ENCODE peak calls at places on chromosomes 12 and 14, in six cellular contexts. J is upper lobe of right lung, O is esophagus squamous epithelium, P is psoas muscle, D is A549, K is colonic mucosa. N is an unnamed sample. For H3K4me1, the result is how much of the 10 kb centered on the place peaks cover.

GRCh38 chr12:92080390-92081285 is 65.0 kb downstream of the BTG1 start:
- DNase-seq in J (no peak), D (peak), K (no peak), O (no peak), P (no peak), N (no peak)

GRCh38 chr14:46940600-46940999 is 289.0 kb upstream of the RPL10L start:
- DNase-seq in D (no peak), K (no peak), P (no peak), O (no peak), J (no peak), N (no peak)

GRCh38 chr12:21764950-21765349 is 9.6 kb downstream of the KCNJ8 start:
- DNase-seq in P (no peak), O (no peak), J (no peak), D (no peak), K (no peak), N (no peak)

GRCh38 chr14:103444837-103445524 is 59.8 kb downstream of the MARK3 start:
- DNase-seq in J (no peak), D (peak), O (no peak), K (no peak), P (no peak), N (no peak)

GRCh38 chr14:73269729-73270651 is 32.7 kb downstream of the PAPLN start:
- DNase-seq in O (no peak), J (peak), P (peak), D (no peak), K (peak), N (peak)

GRCh38 chr14:95449131-95449530 is 67.3 kb downstream of the SYNE3 start:
- DNase-seq in D (no peak), J (no peak), P (no peak), K (no peak), O (no peak), N (no peak)

GRCh38 chr12:113221997-113222729 is 899 bp downstream of the TPCN1 start:
- DNase-seq in J (no peak), K (no peak), P (no peak), D (no peak), O (no peak), N (no peak)

GRCh38 chr12:62438098-62438692 is 28.4 kb upstream of the MON2 start:
- DNase-seq in D (peak), J (no peak), P (no peak), O (no peak), K (peak), N (no peak)

GRCh38 chr14:34098045-34098984 is 147.4 kb upstream of the EGLN3 start:
- DNase-seq in D (peak), O (no peak), P (peak), J (no peak), K (peak), N (peak)

GRCh38 chr12:44748950-44749468 is 127.1 kb downstream of the NELL2 start:
- DNase-seq in K (no peak), P (no peak), O (no peak), J (no peak), D (no peak), N (no peak)

GRCh38 chr14:45810152-45810872 is 557.3 kb upstream of the MIS18BP1 start:
- DNase-seq in P (no peak), K (peak), O (no peak), D (no peak), J (no peak), N (no peak)

GRCh38 chr12:98295681-98296080 is 219.7 kb upstream of the TMPO start:
- DNase-seq in J (no peak), P (no peak), D (no peak), K (no peak), O (no peak), N (no peak)

GRCh38 chr14:29804481-29804880 is 123.2 kb downstream of the PRKD1 start:
- DNase-seq in P (no peak), J (no peak), K (no peak), D (no peak), O (no peak), N (no peak)

GRCh38 chr12:49089831-49090773 is 4.5 kb downstream of the DHH start:
- DNase-seq in D (peak), P (peak), J (peak), O (no peak), K (no peak), N (no peak)

GRCh38 chr14:43525647-43526046 is 981.4 kb downstream of the FSCB start:
- DNase-seq in P (no peak), D (no peak), O (no peak), J (no peak), K (no peak), N (no peak)

GRCh38 chr14:31668348-31668747 is 107.1 kb downstream of the NUBPL start:
- DNase-seq in P (no peak), J (no peak), O (no peak), K (no peak), D (no peak), N (no peak)

GRCh38 chr14:21070610-21071224 is 613 bp downstream of the ARHGEF40 start:
- DNase-seq in J (no peak), O (no peak), P (peak), D (no peak), K (peak), N (peak)

GRCh38 chr14:70009961-70010360 is 130.7 kb downstream of the SMOC1 start:
- DNase-seq in O (no peak), D (no peak), P (no peak), K (no peak), J (no peak), N (no peak)

GRCh38 chr12:77995436-77996167 is 164.9 kb downstream of the NAV3 start:
- DNase-seq in P (no peak), J (no peak), O (no peak), D (no peak), K (no peak), N (no peak)

GRCh38 chr12:46472893-46473633 is 100.5 kb upstream of the SLC38A2 start:
- DNase-seq in J (no peak), D (peak), O (no peak), P (no peak), K (peak), N (no peak)

GRCh38 chr14:76191297-76191696 is 39.6 kb downstream of the GPATCH2L start:
- DNase-seq in O (no peak), K (no peak), J (no peak), P (no peak), D (no peak), N (no peak)

GRCh38 chr12:128864516-128865186 is 11.4 kb downstream of the GLT1D1 start:
- DNase-seq in K (no peak), J (peak), P (no peak), O (no peak), D (no peak), N (no peak)

GRCh38 chr12:130162267-130162666 is at the start of gene FZD10:
- DNase-seq in P (no peak), D (no peak), J (peak), K (peak), O (no peak), N (peak)

GRCh38 chr14:96051642-96052540 is 12.7 kb downstream of the C14orf132 start:
- DNase-seq in P (no peak), D (peak), K (no peak), O (no peak), J (no peak), N (no peak)

GRCh38 chr12:109163150-109163549 is 46.8 kb downstream of the ACACB start:
- DNase-seq in D (no peak), O (no peak), K (no peak), P (no peak), J (no peak), N (no peak)

GRCh38 chr12:25775968-25776367 is 182.5 kb upstream of the RASSF8 start:
- DNase-seq in D (no peak), P (no peak), K (no peak), J (no peak), O (no peak), N (no peak)

DNA sequence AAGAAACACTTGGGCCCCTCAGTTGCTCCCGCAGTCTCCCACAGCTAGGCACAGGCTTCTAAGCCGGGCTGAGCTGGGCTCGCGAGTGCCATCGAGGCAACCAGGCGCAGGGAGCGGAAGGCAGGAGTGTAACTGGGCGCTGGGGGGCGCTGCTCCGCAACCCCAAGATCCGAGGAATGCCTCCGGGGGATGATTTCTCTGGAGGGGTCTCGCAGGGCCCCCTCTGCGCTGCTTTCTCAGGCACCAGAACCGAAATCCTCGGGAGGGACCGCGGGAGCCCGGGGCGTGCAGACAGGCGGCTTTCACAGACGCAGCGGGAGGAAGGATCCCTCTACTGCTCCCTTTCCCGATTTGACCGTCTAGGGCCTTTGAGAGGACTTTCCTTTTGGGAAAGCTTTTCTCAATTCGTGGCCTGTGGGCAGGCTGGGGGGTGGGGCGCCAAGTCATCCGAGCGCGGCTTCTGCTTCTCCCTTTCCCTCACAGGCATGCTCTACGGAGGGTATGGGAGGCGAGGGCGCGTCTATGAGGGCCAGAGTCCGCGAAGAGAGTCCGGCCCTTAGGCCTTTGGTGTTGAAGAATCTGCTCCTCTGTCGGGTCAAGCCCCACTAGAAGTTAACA is 4.3 kb upstream of the NKX2-1 start:
- DNase-seq in K (no peak), P (no peak), O (no peak), J (peak), D (no peak), N (no peak)
- TF ChIP-seq CTCF in K (no peak), P (peak), O (no peak), J (peak), D (no peak), N (no peak)

GRCh38 chr12:11877869-11878780 is 192.6 kb upstream of the BCL2L14 start:
- DNase-seq in K (peak), D (peak), J (no peak), O (no peak), P (no peak), N (peak)
- H3K27ac ChIP-seq in K (peak), D (peak), J (no peak), O (peak), P (no peak), N (peak)

GRCh38 chr12:94263011-94263786 is 114.8 kb downstream of the PLXNC1 start:
- DNase-seq in P (no peak), O (no peak), J (peak), D (no peak), K (no peak), N (no peak)
- H3K4me1 ChIP-seq in P (under half), O (under half), J (half or more), D (under half), K (under half), N (under half)

GRCh38 chr12:29437575-29437974 is 56.6 kb upstream of the ERGIC2 start:
- DNase-seq in O (no peak), J (no peak), K (no peak), D (no peak), P (no peak), N (no peak)

GRCh38 chr12:29438752-29439408 is 57.9 kb upstream of the ERGIC2 start:
- DNase-seq in J (no peak), K (no peak), D (no peak), O (no peak), P (no peak), N (no peak)

GRCh38 chr12:29439506-29439905 is 58.0 kb downstream of the OVCH1 start:
- DNase-seq in J (no peak), P (no peak), O (no peak), D (no peak), K (no peak), N (no peak)
- TF ChIP-seq CTCF in J (no peak), P (no peak), O (no peak), D (no peak), K (no peak), N (no peak)

GRCh38 chr14:35390577-35391387 is 13.8 kb downstream of the NFKBIA start:
- DNase-seq in K (no peak), P (no peak), J (no peak), O (no peak), D (no peak), N (no peak)
- H3K27ac ChIP-seq in K (no peak), P (no peak), J (no peak), O (peak), D (peak), N (no peak)

GRCh38 chr14:89619616-89620273 is 202.7 kb upstream of the FOXN3 start:
- DNase-seq in P (no peak), D (no peak), J (no peak), K (no peak), O (no peak), N (no peak)
- H3K4me1 ChIP-seq in P (under half), D (under half), J (under half), K (under half), O (under half), N (under half)

DNA sequence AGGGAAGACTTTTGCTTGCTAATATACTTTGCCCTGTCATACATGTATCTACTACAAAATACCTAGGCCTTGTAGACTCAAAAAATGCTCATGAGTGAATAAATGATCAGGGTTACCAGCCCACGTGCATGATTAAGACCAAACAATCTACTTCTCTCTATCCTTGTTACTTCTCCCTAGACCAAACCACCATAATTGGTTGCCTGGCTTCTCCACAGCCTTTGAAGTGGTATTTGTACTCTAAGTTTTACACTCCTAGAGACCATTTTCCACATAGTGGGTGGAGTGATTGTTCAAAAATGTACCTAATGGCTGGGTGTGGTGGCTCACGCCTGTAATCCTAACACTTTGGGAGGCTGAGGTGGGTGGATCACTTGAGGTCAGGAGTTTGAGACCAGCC is 14.1 kb upstream of the RPS6KL1 start:
- DNase-seq in P (no peak), K (no peak), O (no peak), D (no peak), J (no peak), N (no peak)
- TF ChIP-seq CTCF in P (no peak), K (no peak), O (no peak), D (no peak), J (no peak), N (no peak)